ENCODE peak calls at places on chromosomes 4 and X, in four cellular contexts. L is amniotic stem cell, G is T-helper 1 cell, S is NCI-H1092. C is an unnamed sample.

GRCh38 chr4:6019316-6020263 is 1.4 kb upstream of the C4orf50 start:
- DNase-seq in L (peak), G (no peak), S (peak), C (peak)

GRCh38 chr4:154124539-154125255 is 335.8 kb upstream of the SFRP2 start:
- DNase-seq in L (peak), G (no peak), S (no peak), C (no peak)

GRCh38 chr4:15542795-15543194 is 73.1 kb downstream of the CC2D2A start:
- DNase-seq in L (no peak), G (no peak), S (no peak), C (no peak)

GRCh38 chrX:1581132-1581531 is 10.3 kb upstream of the AKAP17A start:
- DNase-seq in L (no peak), G (peak), S (peak), C (peak)

GRCh38 chr4:14701896-14702295 is 300.4 kb upstream of the CPEB2 start:
- DNase-seq in L (no peak), G (no peak), S (no peak), C (no peak)

GRCh38 chr4:122104184-122104583 is 47.9 kb upstream of the BLTP1 start:
- DNase-seq in L (no peak), G (no peak), S (no peak), C (no peak)

GRCh38 chr4:76279462-76279861 is 27.1 kb upstream of the STBD1 start:
- DNase-seq in L (no peak), G (peak), S (no peak), C (no peak)

GRCh38 chrX:132775230-132775823 is 183.1 kb downstream of the HS6ST2 start:
- DNase-seq in L (no peak), G (no peak), S (no peak), C (no peak)

GRCh38 chr4:53152467-53152866 is 213.4 kb downstream of the SCFD2 start:
- DNase-seq in L (no peak), G (no peak), S (no peak), C (no peak)

GRCh38 chr4:12844111-12844510 is 640.0 kb downstream of the RAB28 start:
- DNase-seq in L (no peak), G (no peak), S (no peak), C (no peak)

GRCh38 chr4:56995525-56995924 is 16.8 kb downstream of the POLR2B start:
- DNase-seq in L (no peak), G (no peak), S (peak), C (no peak)

GRCh38 chr4:72218953-72219352 is 187.2 kb downstream of the NPFFR2 start:
- DNase-seq in L (no peak), G (no peak), S (no peak), C (no peak)

GRCh38 chr4:125639182-125639621 is 324.4 kb downstream of the FAT4 start:
- DNase-seq in L (no peak), G (no peak), S (no peak), C (no peak)

GRCh38 chr4:63396269-63396668 is 1013.0 kb downstream of the TECRL start:
- DNase-seq in L (no peak), G (no peak), S (no peak), C (no peak)

GRCh38 chr4:139907001-139907809 is 241.6 kb downstream of the MGST2 start:
- DNase-seq in L (no peak), G (no peak), S (no peak), C (no peak)

C was measured in NCI-H2107.